ENCODE peak calls at places on chromosomes 16 and 17, in eight cellular contexts. One of them, this sample, is unnamed.

GRCh38 chr17:36183001-36183810 is 6.8 kb upstream of the TBC1D3B start:
- DNase-seq in sigmoid colon: peak
- DNase-seq in GM12865: peak
- DNase-seq in astrocyte of the spinal cord: peak
- DNase-seq in RWPE1: peak
- DNase-seq in GM23338: peak
- DNase-seq in AG04449: peak
- DNase-seq in left ventricle myocardium inferior: peak
- DNase-seq in this sample: peak

GRCh38 chr16:71610447-71610846 is 15.5 kb upstream of the MARVELD3 start:
- DNase-seq in astrocyte of the spinal cord: no peak
- DNase-seq in left ventricle myocardium inferior: no peak
- DNase-seq in GM12865: no peak
- DNase-seq in RWPE1: no peak
- DNase-seq in AG04449: no peak
- DNase-seq in GM23338: peak
- DNase-seq in sigmoid colon: no peak
- DNase-seq in this sample: no peak

GRCh38 chr17:74738051-74738996 is 1.3 kb downstream of the RAB37 start:
- DNase-seq in GM12865: peak
- DNase-seq in GM23338: no peak
- DNase-seq in astrocyte of the spinal cord: no peak
- DNase-seq in sigmoid colon: no peak
- DNase-seq in AG04449: no peak
- DNase-seq in left ventricle myocardium inferior: peak
- DNase-seq in RWPE1: no peak
- DNase-seq in this sample: no peak

GRCh38 chr17:76414334-76415295 is 30.2 kb downstream of the SPHK1 start:
- DNase-seq in left ventricle myocardium inferior: peak
- DNase-seq in RWPE1: no peak
- DNase-seq in GM12865: no peak
- DNase-seq in astrocyte of the spinal cord: peak
- DNase-seq in GM23338: no peak
- DNase-seq in sigmoid colon: peak
- DNase-seq in AG04449: no peak
- DNase-seq in this sample: no peak

GRCh38 chr17:21072623-21073278 is 29.9 kb upstream of the USP22 start:
- DNase-seq in RWPE1: no peak
- DNase-seq in astrocyte of the spinal cord: no peak
- DNase-seq in sigmoid colon: no peak
- DNase-seq in left ventricle myocardium inferior: no peak
- DNase-seq in GM23338: no peak
- DNase-seq in GM12865: no peak
- DNase-seq in AG04449: no peak
- DNase-seq in this sample: no peak

GRCh38 chr16:30063893-30064745 is 1.4 kb upstream of the ALDOA start:
- DNase-seq in RWPE1: no peak
- DNase-seq in GM12865: peak
- DNase-seq in GM23338: peak
- DNase-seq in AG04449: no peak
- DNase-seq in left ventricle myocardium inferior: peak
- DNase-seq in astrocyte of the spinal cord: peak
- DNase-seq in sigmoid colon: peak
- DNase-seq in this sample: no peak

GRCh38 chr17:61366715-61367413 is 32.8 kb upstream of the TBX2 start:
- DNase-seq in left ventricle myocardium inferior: peak
- DNase-seq in RWPE1: no peak
- DNase-seq in sigmoid colon: no peak
- DNase-seq in GM23338: no peak
- DNase-seq in GM12865: no peak
- DNase-seq in astrocyte of the spinal cord: no peak
- DNase-seq in AG04449: no peak
- DNase-seq in this sample: no peak

GRCh38 chr17:50212121-50212843 is 10.9 kb upstream of the COL1A1 start:
- DNase-seq in AG04449: no peak
- DNase-seq in RWPE1: no peak
- DNase-seq in astrocyte of the spinal cord: peak
- DNase-seq in GM23338: no peak
- DNase-seq in GM12865: no peak
- DNase-seq in left ventricle myocardium inferior: no peak
- DNase-seq in sigmoid colon: peak
- DNase-seq in this sample: peak

GRCh38 chr16:50774960-50775359 is 33.1 kb downstream of the CYLD start:
- DNase-seq in GM12865: no peak
- DNase-seq in GM23338: no peak
- DNase-seq in astrocyte of the spinal cord: no peak
- DNase-seq in left ventricle myocardium inferior: no peak
- DNase-seq in RWPE1: no peak
- DNase-seq in AG04449: no peak
- DNase-seq in sigmoid colon: no peak
- DNase-seq in this sample: no peak

GRCh38 chr17:19015428-19015827 is 10.9 kb upstream of the FAM83G start:
- DNase-seq in AG04449: no peak
- DNase-seq in GM23338: no peak
- DNase-seq in astrocyte of the spinal cord: no peak
- DNase-seq in GM12865: no peak
- DNase-seq in left ventricle myocardium inferior: no peak
- DNase-seq in RWPE1: no peak
- DNase-seq in sigmoid colon: no peak
- DNase-seq in this sample: no peak

GRCh38 chr16:15958703-15959348 is 9.4 kb downstream of the ABCC1 start:
- DNase-seq in left ventricle myocardium inferior: no peak
- DNase-seq in GM12865: no peak
- DNase-seq in AG04449: no peak
- DNase-seq in astrocyte of the spinal cord: no peak
- DNase-seq in sigmoid colon: no peak
- DNase-seq in GM23338: no peak
- DNase-seq in RWPE1: no peak
- DNase-seq in this sample: no peak

GRCh38 chr17:16363749-16364536 is 10.7 kb upstream of the CENPV start:
- DNase-seq in AG04449: no peak
- DNase-seq in sigmoid colon: peak
- DNase-seq in left ventricle myocardium inferior: peak
- DNase-seq in GM23338: peak
- DNase-seq in GM12865: peak
- DNase-seq in astrocyte of the spinal cord: peak
- DNase-seq in RWPE1: peak
- DNase-seq in this sample: no peak

GRCh38 chr17:69269174-69269998 is 40.8 kb upstream of the ABCA10 start:
- DNase-seq in GM12865: no peak
- DNase-seq in RWPE1: peak
- DNase-seq in AG04449: peak
- DNase-seq in GM23338: no peak
- DNase-seq in sigmoid colon: no peak
- DNase-seq in left ventricle myocardium inferior: no peak
- DNase-seq in astrocyte of the spinal cord: peak
- DNase-seq in this sample: peak

GRCh38 chr17:1769826-1770477 is 8.1 kb downstream of the SERPINF1 start:
- DNase-seq in GM12865: no peak
- DNase-seq in astrocyte of the spinal cord: peak
- DNase-seq in GM23338: peak
- DNase-seq in RWPE1: peak
- DNase-seq in AG04449: no peak
- DNase-seq in left ventricle myocardium inferior: no peak
- DNase-seq in sigmoid colon: no peak
- DNase-seq in this sample: no peak

GRCh38 chr17:45414997-45415881 is 17.4 kb downstream of the ARHGAP27 start:
- DNase-seq in AG04449: no peak
- DNase-seq in left ventricle myocardium inferior: no peak
- DNase-seq in RWPE1: no peak
- DNase-seq in GM12865: no peak
- DNase-seq in astrocyte of the spinal cord: no peak
- DNase-seq in sigmoid colon: no peak
- DNase-seq in GM23338: no peak
- DNase-seq in this sample: no peak

GRCh38 chr17:18256351-18256750 is 2.2 kb downstream of the FLII start:
- DNase-seq in left ventricle myocardium inferior: no peak
- DNase-seq in RWPE1: no peak
- DNase-seq in astrocyte of the spinal cord: no peak
- DNase-seq in GM23338: no peak
- DNase-seq in GM12865: no peak
- DNase-seq in sigmoid colon: no peak
- DNase-seq in AG04449: no peak
- DNase-seq in this sample: no peak

GRCh38 chr17:66343531-66344078 is 41.2 kb downstream of the PRKCA start:
- DNase-seq in GM12865: no peak
- DNase-seq in left ventricle myocardium inferior: no peak
- DNase-seq in astrocyte of the spinal cord: no peak
- DNase-seq in sigmoid colon: no peak
- DNase-seq in AG04449: no peak
- DNase-seq in RWPE1: no peak
- DNase-seq in GM23338: no peak
- DNase-seq in this sample: no peak

GRCh38 chr16:68005786-68006286 is 6.6 kb upstream of the DPEP2 start:
- DNase-seq in left ventricle myocardium inferior: no peak
- DNase-seq in GM23338: peak
- DNase-seq in astrocyte of the spinal cord: peak
- DNase-seq in RWPE1: peak
- DNase-seq in sigmoid colon: no peak
- DNase-seq in GM12865: peak
- DNase-seq in AG04449: no peak
- DNase-seq in this sample: no peak

GRCh38 chr16:88659160-88659559 is 3.7 kb downstream of the MVD start:
- DNase-seq in GM12865: no peak
- DNase-seq in RWPE1: no peak
- DNase-seq in astrocyte of the spinal cord: no peak
- DNase-seq in GM23338: no peak
- DNase-seq in left ventricle myocardium inferior: no peak
- DNase-seq in AG04449: no peak
- DNase-seq in sigmoid colon: no peak
- DNase-seq in this sample: no peak

GRCh38 chr16:88665148-88665547 is 2.3 kb upstream of the MVD start:
- DNase-seq in RWPE1: no peak
- DNase-seq in GM12865: peak
- DNase-seq in sigmoid colon: no peak
- DNase-seq in GM23338: no peak
- DNase-seq in AG04449: no peak
- DNase-seq in left ventricle myocardium inferior: no peak
- DNase-seq in astrocyte of the spinal cord: no peak
- DNase-seq in this sample: no peak

GRCh38 chr16:88662222-88662842 is 559 bp downstream of the MVD start:
- DNase-seq in AG04449: no peak
- DNase-seq in sigmoid colon: no peak
- DNase-seq in GM23338: peak
- DNase-seq in left ventricle myocardium inferior: no peak
- DNase-seq in astrocyte of the spinal cord: no peak
- DNase-seq in GM12865: no peak
- DNase-seq in RWPE1: no peak
- DNase-seq in this sample: no peak

GRCh38 chr16:88665570-88665969 is 2.7 kb upstream of the MVD start:
- DNase-seq in sigmoid colon: no peak
- DNase-seq in AG04449: no peak
- DNase-seq in GM12865: no peak
- DNase-seq in astrocyte of the spinal cord: no peak
- DNase-seq in GM23338: no peak
- DNase-seq in left ventricle myocardium inferior: no peak
- DNase-seq in RWPE1: no peak
- DNase-seq in this sample: no peak

DNA sequence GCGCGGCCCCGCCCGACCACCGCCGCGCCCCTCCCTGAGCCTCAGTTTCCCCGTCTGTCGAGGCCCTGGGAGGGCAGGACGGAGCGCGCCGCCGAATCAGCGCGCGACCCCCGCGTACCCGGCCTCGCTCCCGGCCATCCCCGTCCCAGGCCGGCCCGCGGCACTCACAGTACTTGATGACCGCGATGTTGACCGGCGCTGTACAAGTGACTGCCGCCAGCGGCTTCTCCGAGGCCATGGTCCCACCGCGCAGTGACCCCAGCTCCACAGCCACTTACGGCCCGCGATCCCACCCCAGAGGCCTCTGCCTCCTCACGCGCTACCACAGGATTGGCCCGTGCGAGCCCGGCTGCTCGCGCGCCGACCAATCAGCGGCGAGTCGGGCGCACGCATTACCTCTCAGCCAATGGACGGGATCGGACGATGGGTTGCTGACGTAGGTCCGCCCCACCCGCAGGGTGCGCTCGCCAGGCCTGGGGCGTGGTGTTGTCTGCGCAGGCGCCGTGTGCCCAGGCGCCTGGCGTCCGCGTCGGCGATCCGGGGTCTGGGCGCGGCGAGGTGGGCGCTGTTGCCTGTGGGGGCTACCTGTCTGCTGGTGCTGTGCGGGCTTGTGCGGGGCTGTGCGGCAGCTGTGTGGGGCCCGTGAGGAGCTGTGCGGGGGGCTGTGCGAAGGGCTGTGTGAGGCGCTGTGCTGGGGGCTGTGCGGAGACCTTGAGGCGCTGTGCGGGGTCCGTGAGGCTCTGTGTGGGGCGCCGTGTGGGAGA is at the start of gene MVD:
- DNase-seq in astrocyte of the spinal cord: peak
- DNase-seq in AG04449: peak
- DNase-seq in left ventricle myocardium inferior: peak
- DNase-seq in GM23338: peak
- DNase-seq in GM12865: peak
- DNase-seq in RWPE1: peak
- DNase-seq in sigmoid colon: peak
- DNase-seq in this sample: peak
- TF ChIP-seq CTCF in astrocyte of the spinal cord: no peak
- TF ChIP-seq CTCF in AG04449: no peak
- TF ChIP-seq CTCF in left ventricle myocardium inferior: no peak
- TF ChIP-seq CTCF in GM23338: peak
- TF ChIP-seq CTCF in GM12865: no peak
- TF ChIP-seq CTCF in RWPE1: no peak
- TF ChIP-seq CTCF in sigmoid colon: no peak
- TF ChIP-seq CTCF in this sample: peak

GRCh38 chr16:84959045-84959576 is 52.2 kb downstream of the ZDHHC7 start:
- DNase-seq in left ventricle myocardium inferior: no peak
- DNase-seq in astrocyte of the spinal cord: no peak
- DNase-seq in GM12865: no peak
- DNase-seq in sigmoid colon: no peak
- DNase-seq in GM23338: peak
- DNase-seq in AG04449: no peak
- DNase-seq in RWPE1: no peak
- DNase-seq in this sample: no peak
- TF ChIP-seq CTCF in left ventricle myocardium inferior: no peak
- TF ChIP-seq CTCF in astrocyte of the spinal cord: peak
- TF ChIP-seq CTCF in GM12865: peak
- TF ChIP-seq CTCF in sigmoid colon: no peak
- TF ChIP-seq CTCF in GM23338: peak
- TF ChIP-seq CTCF in AG04449: peak
- TF ChIP-seq CTCF in RWPE1: no peak
- TF ChIP-seq CTCF in this sample: peak

GRCh38 chr16:89269805-89270665 is 52.5 kb downstream of the ZNF778 start:
- DNase-seq in RWPE1: no peak
- DNase-seq in GM23338: no peak
- DNase-seq in sigmoid colon: no peak
- DNase-seq in astrocyte of the spinal cord: no peak
- DNase-seq in GM12865: no peak
- DNase-seq in left ventricle myocardium inferior: no peak
- DNase-seq in AG04449: no peak
- DNase-seq in this sample: no peak
- TF ChIP-seq CTCF in RWPE1: no peak
- TF ChIP-seq CTCF in GM23338: no peak
- TF ChIP-seq CTCF in sigmoid colon: no peak
- TF ChIP-seq CTCF in astrocyte of the spinal cord: no peak
- TF ChIP-seq CTCF in GM12865: no peak
- TF ChIP-seq CTCF in left ventricle myocardium inferior: no peak
- TF ChIP-seq CTCF in AG04449: no peak
- TF ChIP-seq CTCF in this sample: no peak

GRCh38 chr17:164536-165235 is 16.8 kb downstream of the DOC2B start:
- DNase-seq in left ventricle myocardium inferior: peak
- DNase-seq in GM23338: peak
- DNase-seq in RWPE1: peak
- DNase-seq in GM12865: peak
- DNase-seq in astrocyte of the spinal cord: peak
- DNase-seq in AG04449: no peak
- DNase-seq in sigmoid colon: no peak
- DNase-seq in this sample: peak
- TF ChIP-seq CTCF in left ventricle myocardium inferior: peak
- TF ChIP-seq CTCF in GM23338: peak
- TF ChIP-seq CTCF in RWPE1: peak
- TF ChIP-seq CTCF in GM12865: peak
- TF ChIP-seq CTCF in astrocyte of the spinal cord: peak
- TF ChIP-seq CTCF in AG04449: peak
- TF ChIP-seq CTCF in sigmoid colon: peak
- TF ChIP-seq CTCF in this sample: peak